ENCODE peak calls at places on chromosomes 13 and 19, in seven cellular contexts. X is ovary, R is tibial nerve, O is vagina, I is A549, Z is IMR-90, D is stomach. F is an unnamed sample.

GRCh38 chr19:47542030-47542475 is 27.2 kb upstream of the NAPA start:
- DNase-seq in X (no peak), R (no peak), O (no peak), I (no peak), Z (peak; percentile 59), D (no peak), F (no peak)

GRCh38 chr13:76637651-76638111 is 248.5 kb downstream of the KCTD12 start:
- DNase-seq in X (no peak), R (no peak), O (no peak), I (no peak), Z (peak; percentile 1), D (no peak), F (no peak)

GRCh38 chr13:44401577-44401976 is 28.0 kb downstream of the SERP2 start:
- DNase-seq in X (no peak), R (no peak), O (no peak), I (no peak), Z (no peak), D (no peak), F (peak; percentile 41)

GRCh38 chr19:33788676-33789075 is 8.0 kb upstream of the KCTD15 start:
- DNase-seq in X (no peak), R (no peak), O (no peak), I (no peak), Z (no peak), D (no peak), F (no peak)

GRCh38 chr19:38556521-38557174 is 61.1 kb downstream of the MAP4K1 start:
- DNase-seq in X (no peak), R (no peak), O (no peak), I (peak; percentile 67), Z (no peak), D (no peak), F (no peak)

GRCh38 chr19:44955500-44956439 is 590 bp downstream of the CLPTM1 start:
- DNase-seq in X (no peak), R (no peak), O (no peak), I (no peak), Z (no peak), D (no peak), F (no peak)

GRCh38 chr19:14028901-14029300 is 953 bp downstream of the RLN3 start:
- DNase-seq in X (no peak), R (no peak), O (no peak), I (no peak), Z (no peak), D (no peak), F (no peak)

GRCh38 chr19:5773276-5773675 is 11.3 kb downstream of the PRR22 start:
- DNase-seq in X (no peak), R (no peak), O (no peak), I (no peak), Z (no peak), D (no peak), F (no peak)

GRCh38 chr19:12773571-12773970 is 1.8 kb downstream of the HOOK2 start:
- DNase-seq in X (no peak), R (no peak), O (no peak), I (peak; percentile 44), Z (peak; percentile 35), D (no peak), F (no peak)

GRCh38 chr13:33150662-33151061 is 134.4 kb downstream of the KL start:
- DNase-seq in X (no peak), R (no peak), O (no peak), I (no peak), Z (no peak), D (no peak), F (no peak)
- TF ChIP-seq POLR2A in X (no peak), R (no peak), O (no peak), I (no peak), Z (no peak), D (no peak), F (no peak)

GRCh38 chr13:107200491-107200890 is 632.6 kb upstream of the ARGLU1 start:
- DNase-seq in X (no peak), R (no peak), O (no peak), I (no peak), Z (peak; percentile 67), D (no peak), F (no peak)

GRCh38 chr13:107205318-107206112 is 637.6 kb upstream of the ARGLU1 start:
- DNase-seq in X (peak; percentile 59), R (peak; percentile 49), O (no peak), I (peak; percentile 45), Z (peak; percentile 66), D (peak; percentile 77), F (peak; percentile 71)

GRCh38 chr13:107208889-107209288 is 641.0 kb upstream of the ARGLU1 start:
- DNase-seq in X (no peak), R (no peak), O (no peak), I (no peak), Z (no peak), D (no peak), F (no peak)

GRCh38 chr13:107202371-107203023 is 634.6 kb upstream of the ARGLU1 start:
- DNase-seq in X (no peak), R (no peak), O (no peak), I (no peak), Z (peak; percentile 61), D (peak; percentile 36), F (no peak)

DNA sequence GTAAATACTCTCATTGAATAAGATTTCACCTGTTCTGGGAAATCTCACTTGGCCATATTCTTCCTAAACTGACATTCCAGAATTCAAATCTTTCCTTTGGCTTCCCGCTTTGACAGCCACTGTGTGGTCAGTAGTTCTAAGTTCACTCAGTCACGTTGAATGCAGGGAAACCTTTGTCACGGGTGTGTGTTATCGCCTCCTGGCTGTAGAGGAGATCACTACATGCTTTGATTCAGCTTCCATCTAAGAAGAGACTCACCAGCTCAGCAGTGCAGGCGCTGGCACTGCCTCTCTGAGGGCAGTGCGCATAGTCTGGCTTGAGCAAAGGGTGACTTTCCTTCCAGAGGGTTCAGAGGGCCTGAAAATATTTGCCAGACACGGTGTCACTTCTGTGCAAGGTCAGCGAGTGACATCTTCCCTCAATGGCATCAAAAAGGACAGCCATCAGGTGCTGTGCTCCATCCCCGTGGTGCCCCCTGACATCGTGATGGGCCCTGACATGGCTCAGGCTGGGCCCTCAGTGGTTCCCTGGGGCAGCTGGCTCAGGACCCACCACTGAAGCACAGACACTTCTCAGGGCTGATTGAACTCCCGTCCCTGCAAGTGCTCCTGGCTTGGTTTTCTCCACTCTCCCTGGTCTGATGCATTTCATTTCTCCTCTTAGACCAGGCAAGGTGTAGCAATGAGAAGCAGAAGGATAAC is 635.4 kb upstream of the ARGLU1 start:
- DNase-seq in X (no peak), R (no peak), O (no peak), I (peak; percentile 29), Z (no peak), D (no peak), F (no peak)
- TF ChIP-seq CTCF in X (no peak), R (no peak), O (no peak), I (no peak), Z (no peak), D (peak; percentile 27), F (no peak)

GRCh38 chr13:113211774-113212173 is 2.4 kb downstream of the CUL4A start:
- DNase-seq in X (no peak), R (no peak), O (no peak), I (peak; percentile 57), Z (no peak), D (no peak), F (no peak)

GRCh38 chr13:113208424-113209335 is at the start of gene PCID2:
- DNase-seq in X (peak; percentile 89), R (peak; percentile 76), O (no peak), I (peak; percentile 91), Z (peak; percentile 84), D (peak; percentile 93), F (peak; percentile 84)

GRCh38 chr13:113209880-113210421 is 538 bp downstream of the CUL4A start:
- DNase-seq in X (peak; percentile 49), R (no peak), O (no peak), I (peak; percentile 60), Z (peak; percentile 55), D (peak; percentile 71), F (peak; percentile 69)

GRCh38 chr13:113209336-113209879 is at the start of gene CUL4A:
- DNase-seq in X (peak; percentile 83), R (peak; percentile 64), O (no peak), I (peak; percentile 76), Z (peak; percentile 60), D (peak; percentile 83), F (peak; percentile 82)

DNA sequence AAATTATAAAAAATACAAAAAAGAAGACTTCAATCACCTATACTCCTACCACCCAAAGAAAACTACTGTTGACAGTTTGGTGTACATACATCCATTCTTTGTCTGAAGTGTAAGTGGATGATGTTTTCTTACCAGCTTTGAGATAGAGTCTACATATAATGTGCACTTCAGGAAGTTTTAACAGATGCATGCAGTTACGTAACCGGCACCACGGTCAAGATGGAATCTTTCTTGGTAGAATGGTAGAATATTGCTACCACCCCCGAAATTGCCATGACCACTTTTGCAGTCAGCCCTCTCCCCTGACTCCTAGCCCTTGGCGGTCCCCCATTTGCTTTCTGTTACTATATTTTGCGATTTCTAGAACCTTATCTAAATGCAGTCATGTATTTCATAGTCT is 1.4 kb downstream of the CUL4A start:
- DNase-seq in X (no peak), R (no peak), O (no peak), I (no peak), Z (no peak), D (no peak), F (no peak)
- H3K4me1 ChIP-seq in X (peaks cover 19% of the 10 kb centered on the region), R (peaks cover 42% of the 10 kb centered on the region), O (peaks cover 77% of the 10 kb centered on the region), I (peaks cover 35% of the 10 kb centered on the region), Z (peaks cover 21% of the 10 kb centered on the region), D (peaks cover 81% of the 10 kb centered on the region), F (peaks cover 27% of the 10 kb centered on the region)

GRCh38 chr19:41912899-41913475 is 15.3 kb downstream of the ERFL start:
- DNase-seq in X (no peak), R (no peak), O (no peak), I (no peak), Z (no peak), D (no peak), F (no peak)

GRCh38 chr19:41910240-41910991 is 17.8 kb downstream of the ERFL start:
- DNase-seq in X (no peak), R (no peak), O (no peak), I (no peak), Z (no peak), D (no peak), F (no peak)

GRCh38 chr19:41909706-41910105 is 18.5 kb downstream of the ERFL start:
- DNase-seq in X (no peak), R (no peak), O (no peak), I (no peak), Z (no peak), D (no peak), F (no peak)

GRCh38 chr19:41911889-41912731 is 16.1 kb downstream of the ERFL start:
- DNase-seq in X (no peak), R (no peak), O (no peak), I (no peak), Z (no peak), D (no peak), F (no peak)

DNA sequence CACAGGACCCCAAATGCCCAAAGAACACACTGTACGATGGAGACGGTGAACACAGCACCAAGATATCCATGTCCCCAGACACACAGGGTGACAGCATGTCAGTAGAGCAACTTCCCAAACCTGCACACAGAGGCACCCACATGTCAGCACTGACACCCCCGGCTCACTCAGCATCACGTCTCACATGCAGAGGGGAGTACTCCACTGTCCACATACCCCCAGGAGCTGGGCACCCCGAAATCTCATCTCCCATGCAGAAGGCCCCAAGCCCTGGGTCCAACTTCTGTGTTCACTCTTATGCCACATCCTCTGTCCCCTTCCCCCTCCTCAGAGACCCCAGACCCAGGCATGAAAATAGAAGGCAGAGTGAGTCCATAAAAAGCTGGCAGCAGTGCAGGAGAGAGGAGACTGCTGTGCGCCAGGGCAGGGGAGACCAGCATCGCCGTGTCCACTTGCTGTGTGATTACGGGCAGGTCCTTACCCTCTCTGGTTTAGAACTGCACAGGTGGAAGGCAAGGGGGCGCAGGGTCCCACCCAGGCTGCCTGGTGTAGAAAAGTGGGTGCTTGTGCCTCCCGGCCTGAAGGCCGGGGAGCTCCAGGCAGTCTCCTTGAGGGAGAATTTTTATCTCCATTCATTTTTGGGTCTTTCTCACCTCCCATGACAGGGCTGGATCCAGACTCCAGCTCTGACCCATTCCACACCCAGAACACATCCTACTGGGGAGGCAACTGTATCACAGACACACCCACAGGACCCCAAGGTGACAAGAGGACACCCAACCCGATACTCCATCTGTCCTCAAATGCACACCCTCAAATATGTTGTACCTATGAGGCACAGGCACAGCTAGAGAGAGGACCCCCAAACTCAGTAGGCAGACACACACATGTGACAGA is 17.0 kb downstream of the ERFL start:
- DNase-seq in X (no peak), R (no peak), O (no peak), I (no peak), Z (no peak), D (no peak), F (no peak)
- TF ChIP-seq POLR2A in X (no peak), R (no peak), O (no peak), I (peak; percentile 18), Z (no peak), D (no peak), F (no peak)